ENCODE peak calls at places on chromosomes 3 and 15, in six cellular contexts. One of them, this sample, is unnamed.

GRCh38 chr3:81041331-81041730 is 720.1 kb downstream of the GBE1 start:
- DNase-seq in uterus: no peak
- DNase-seq in AG10803: no peak
- DNase-seq in LNCaP clone FGC: no peak
- DNase-seq in sigmoid colon: no peak
- DNase-seq in fibroblast of lung: no peak
- DNase-seq in this sample: no peak

GRCh38 chr3:30221622-30222021 is 384.8 kb upstream of the TGFBR2 start:
- DNase-seq in sigmoid colon: no peak
- DNase-seq in LNCaP clone FGC: no peak
- DNase-seq in AG10803: peak; percentile 49
- DNase-seq in uterus: no peak
- DNase-seq in fibroblast of lung: peak; percentile 31
- DNase-seq in this sample: no peak

GRCh38 chr3:134660046-134660441 is 9.2 kb upstream of the KY start:
- DNase-seq in uterus: no peak
- DNase-seq in fibroblast of lung: no peak
- DNase-seq in AG10803: no peak
- DNase-seq in LNCaP clone FGC: no peak
- DNase-seq in sigmoid colon: no peak
- DNase-seq in this sample: no peak

GRCh38 chr15:35168464-35168863 is 83.4 kb upstream of the NANOGP8 start:
- DNase-seq in sigmoid colon: no peak
- DNase-seq in uterus: no peak
- DNase-seq in LNCaP clone FGC: no peak
- DNase-seq in fibroblast of lung: peak; percentile 83
- DNase-seq in AG10803: peak; percentile 40
- DNase-seq in this sample: peak; percentile 46

GRCh38 chr15:72856549-72857040 is 73.0 kb upstream of the ADPGK start:
- DNase-seq in sigmoid colon: no peak
- DNase-seq in LNCaP clone FGC: no peak
- DNase-seq in AG10803: no peak
- DNase-seq in fibroblast of lung: no peak
- DNase-seq in uterus: no peak
- DNase-seq in this sample: no peak

GRCh38 chr15:79088426-79089205 is 2.0 kb downstream of the RASGRF1 start:
- DNase-seq in fibroblast of lung: no peak
- DNase-seq in uterus: no peak
- DNase-seq in AG10803: no peak
- DNase-seq in sigmoid colon: no peak
- DNase-seq in LNCaP clone FGC: no peak
- DNase-seq in this sample: no peak

GRCh38 chr3:32340639-32341365 is 50.9 kb upstream of the CMTM7 start:
- DNase-seq in LNCaP clone FGC: no peak
- DNase-seq in uterus: no peak
- DNase-seq in fibroblast of lung: no peak
- DNase-seq in AG10803: no peak
- DNase-seq in sigmoid colon: no peak
- DNase-seq in this sample: no peak

GRCh38 chr3:9397911-9398714 is 698 bp downstream of the SETD5 start:
- DNase-seq in fibroblast of lung: peak; percentile 39
- DNase-seq in sigmoid colon: peak; percentile 79
- DNase-seq in LNCaP clone FGC: no peak
- DNase-seq in uterus: peak; percentile 47
- DNase-seq in AG10803: peak; percentile 47
- DNase-seq in this sample: no peak

GRCh38 chr15:50145451-50145872 is 26.4 kb upstream of the ATP8B4 start:
- DNase-seq in fibroblast of lung: peak; percentile 92
- DNase-seq in uterus: peak; percentile 31
- DNase-seq in AG10803: peak; percentile 79
- DNase-seq in sigmoid colon: no peak
- DNase-seq in LNCaP clone FGC: peak; percentile 54
- DNase-seq in this sample: peak; percentile 24

GRCh38 chr15:31439328-31439727 is 112.7 kb downstream of the KLF13 start:
- DNase-seq in fibroblast of lung: no peak
- DNase-seq in uterus: no peak
- DNase-seq in AG10803: no peak
- DNase-seq in LNCaP clone FGC: no peak
- DNase-seq in sigmoid colon: no peak
- DNase-seq in this sample: no peak

GRCh38 chr3:116667791-116668190 is 41.8 kb upstream of the TUSC7 start:
- DNase-seq in uterus: no peak
- DNase-seq in sigmoid colon: no peak
- DNase-seq in AG10803: no peak
- DNase-seq in LNCaP clone FGC: no peak
- DNase-seq in fibroblast of lung: no peak
- DNase-seq in this sample: no peak

GRCh38 chr3:66268864-66269263 is 48.1 kb downstream of the SLC25A26 start:
- DNase-seq in LNCaP clone FGC: no peak
- DNase-seq in sigmoid colon: no peak
- DNase-seq in AG10803: no peak
- DNase-seq in fibroblast of lung: no peak
- DNase-seq in uterus: no peak
- DNase-seq in this sample: no peak

GRCh38 chr3:107370902-107371301 is 6.3 kb upstream of the CCDC54 start:
- DNase-seq in sigmoid colon: no peak
- DNase-seq in AG10803: no peak
- DNase-seq in LNCaP clone FGC: no peak
- DNase-seq in uterus: no peak
- DNase-seq in fibroblast of lung: no peak
- DNase-seq in this sample: no peak

GRCh38 chr15:100919481-100920405 is 586 bp downstream of the LRRK1 start:
- DNase-seq in uterus: peak; percentile 34
- DNase-seq in AG10803: peak; percentile 27
- DNase-seq in LNCaP clone FGC: no peak
- DNase-seq in fibroblast of lung: peak; percentile 15
- DNase-seq in sigmoid colon: no peak
- DNase-seq in this sample: no peak

GRCh38 chr3:54309601-54310000 is 187.2 kb downstream of the CACNA2D3 start:
- DNase-seq in uterus: no peak
- DNase-seq in LNCaP clone FGC: no peak
- DNase-seq in AG10803: no peak
- DNase-seq in sigmoid colon: no peak
- DNase-seq in fibroblast of lung: no peak
- DNase-seq in this sample: no peak
- H3K4me3 ChIP-seq in uterus: no peak overlapping the region
- H3K4me3 ChIP-seq in LNCaP clone FGC: no peak overlapping the region
- H3K4me3 ChIP-seq in AG10803: no peak overlapping the region
- H3K4me3 ChIP-seq in sigmoid colon: no peak overlapping the region
- H3K4me3 ChIP-seq in fibroblast of lung: no peak overlapping the region
- H3K4me3 ChIP-seq in this sample: no peak overlapping the region

GRCh38 chr3:13338996-13339395 is 81.1 kb downstream of the NUP210 start:
- DNase-seq in LNCaP clone FGC: no peak
- DNase-seq in AG10803: no peak
- DNase-seq in uterus: no peak
- DNase-seq in fibroblast of lung: no peak
- DNase-seq in sigmoid colon: no peak
- DNase-seq in this sample: no peak
- H3K4me3 ChIP-seq in LNCaP clone FGC: no peak overlapping the region
- H3K4me3 ChIP-seq in AG10803: no peak overlapping the region
- H3K4me3 ChIP-seq in uterus: no peak overlapping the region
- H3K4me3 ChIP-seq in fibroblast of lung: no peak overlapping the region
- H3K4me3 ChIP-seq in sigmoid colon: no peak overlapping the region
- H3K4me3 ChIP-seq in this sample: no peak overlapping the region

GRCh38 chr3:197201840-197202452 is 96.5 kb downstream of the DLG1 start:
- DNase-seq in fibroblast of lung: no peak
- DNase-seq in uterus: no peak
- DNase-seq in sigmoid colon: no peak
- DNase-seq in LNCaP clone FGC: no peak
- DNase-seq in AG10803: no peak
- DNase-seq in this sample: no peak
- H3K4me3 ChIP-seq in fibroblast of lung: no peak overlapping the region
- H3K4me3 ChIP-seq in uterus: no peak overlapping the region
- H3K4me3 ChIP-seq in sigmoid colon: no peak overlapping the region
- H3K4me3 ChIP-seq in LNCaP clone FGC: no peak overlapping the region
- H3K4me3 ChIP-seq in AG10803: no peak overlapping the region
- H3K4me3 ChIP-seq in this sample: no peak overlapping the region

DNA sequence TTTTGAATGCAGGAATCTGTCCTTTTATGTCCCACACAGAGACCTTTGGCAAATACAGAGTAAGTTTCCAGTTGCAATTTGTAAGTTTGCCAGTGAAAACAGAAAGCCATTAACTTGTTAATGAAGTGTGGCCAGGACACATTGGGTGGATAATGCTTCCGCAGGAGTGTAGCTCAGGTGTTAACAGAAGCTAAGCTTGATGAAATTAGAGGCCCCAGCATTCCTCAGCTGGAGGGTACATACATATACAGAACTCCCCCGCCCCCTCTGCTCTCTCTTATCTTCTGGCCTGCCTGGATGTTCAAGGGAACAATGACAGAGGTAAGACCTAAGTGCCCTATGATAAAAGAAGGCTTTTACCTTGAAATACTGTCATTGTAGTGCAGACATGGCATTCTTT is 8.2 kb upstream of the LRRC2 start:
- DNase-seq in fibroblast of lung: no peak
- DNase-seq in AG10803: no peak
- DNase-seq in LNCaP clone FGC: no peak
- DNase-seq in sigmoid colon: no peak
- DNase-seq in uterus: no peak
- DNase-seq in this sample: no peak
- H3K4me3 ChIP-seq in fibroblast of lung: no peak overlapping the region
- H3K4me3 ChIP-seq in AG10803: no peak overlapping the region
- H3K4me3 ChIP-seq in LNCaP clone FGC: no peak overlapping the region
- H3K4me3 ChIP-seq in sigmoid colon: no peak overlapping the region
- H3K4me3 ChIP-seq in uterus: no peak overlapping the region
- H3K4me3 ChIP-seq in this sample: no peak overlapping the region